ENCODE peak calls at places on chromosomes 11 and 22, in eight cellular contexts. Q is stimulated activated CD8-positive, alpha-beta memory T cell treated with anti-CD3 and anti-CD28 coated beads, Interleukin-2, amount 100 ng/mL, for 1 hour; L is activated T-cell treated with anti-CD3 and anti-CD28 coated beads for 1 hour; B is trophoblast cell; Y is mammary epithelial cell; E is stomach; S is hepatocyte; A is non-pigmented ciliary epithelial cell. U is an unnamed sample.

GRCh38 chr22:32534252-32535215 is 59.9 kb downstream of the FBXO7 start:
- DNase-seq in B (peak; percentile 85), S (peak; percentile 65), A (no peak), Q (no peak), Y (no peak), L (no peak), E (peak; percentile 34), U (peak; percentile 25)

GRCh38 chr11:27018902-27019544 is 21.6 kb upstream of the BBOX1 start:
- DNase-seq in Y (no peak), S (no peak), L (no peak), E (no peak), Q (no peak), A (no peak), B (no peak), U (no peak)

GRCh38 chr11:34833602-34834001 is 82.6 kb downstream of the APIP start:
- DNase-seq in B (no peak), A (no peak), S (no peak), E (no peak), L (no peak), Y (no peak), Q (no peak), U (no peak)

GRCh38 chr22:26453812-26454500 is 24.9 kb downstream of the ASPHD2 start:
- DNase-seq in Y (no peak), B (no peak), E (no peak), Q (no peak), L (no peak), A (no peak), S (no peak), U (no peak)

GRCh38 chr11:67483901-67484665 is 1.3 kb downstream of the AIP start:
- DNase-seq in Q (no peak), Y (no peak), L (no peak), A (no peak), B (no peak), S (no peak), E (no peak), U (peak; percentile 66)

GRCh38 chr11:46529086-46529905 is 64.5 kb downstream of the AMBRA1 start:
- DNase-seq in L (peak; percentile 67), S (peak; percentile 72), E (peak; percentile 71), B (peak; percentile 35), A (no peak), Y (peak; percentile 21), Q (peak; percentile 62), U (peak; percentile 71)

GRCh38 chr11:8777907-8778767 is 95.5 kb downstream of the RPL27A start:
- DNase-seq in Q (no peak), E (no peak), B (no peak), S (peak; percentile 53), Y (no peak), A (no peak), L (no peak), U (peak; percentile 66)

GRCh38 chr22:32080904-32081303 is 37.8 kb downstream of the SLC5A1 start:
- DNase-seq in Q (no peak), E (peak; percentile 45), A (peak; percentile 24), Y (peak; percentile 66), S (peak; percentile 68), L (peak; percentile 1), B (peak; percentile 45), U (peak; percentile 61)

GRCh38 chr11:78080818-78081495 is 1.3 kb upstream of the NDUFC2 start:
- DNase-seq in S (no peak), B (no peak), A (peak; percentile 54), E (no peak), L (no peak), Q (no peak), Y (peak; percentile 14), U (peak; percentile 3)

GRCh38 chr11:119285431-119285830 is 31.5 kb downstream of the MCAM start:
- DNase-seq in B (peak; percentile 91), S (no peak), A (no peak), Y (no peak), E (no peak), L (no peak), Q (no peak), U (no peak)

U was measured in left kidney.